ENCODE peak calls at places on chromosome 15, in ten cellular contexts. R is hippocampal formation; P is sigmoid colon; L is iPS-NIHi11; O is stimulated activated CD8-positive, alpha-beta memory T cell treated with anti-CD3 and anti-CD28 coated beads, Interleukin-15, amount 100 ng/mL, for 4 hours; C is NCI-H2171; I is CD8-positive, alpha-beta T cell; B is fibroblast of the aortic adventitia; D is brain microvascular endothelial cell; F is CD4-positive, CD25-positive, alpha-beta regulatory T cell. X is an unnamed sample.

GRCh38 chr15:65183847-65184159 is 1.3 kb downstream of the CLPX start:
- DNase-seq in C (no peak), F (no peak), B (no peak), L (no peak), R (no peak), P (no peak), D (no peak), O (no peak), I (no peak), X (no peak)

GRCh38 chr15:68113751-68114150 is 59.6 kb downstream of the PIAS1 start:
- DNase-seq in I (no peak), R (no peak), C (no peak), P (no peak), O (no peak), F (no peak), L (no peak), D (no peak), B (peak), X (no peak)

GRCh38 chr15:85499498-85499897 is 119.1 kb downstream of the AKAP13 start:
- DNase-seq in B (peak), R (no peak), L (no peak), P (no peak), D (no peak), I (no peak), O (no peak), F (no peak), C (no peak), X (no peak)

GRCh38 chr15:70023769-70024491 is 73.8 kb downstream of the TLE3 start:
- DNase-seq in C (no peak), D (peak), B (peak), R (no peak), I (no peak), F (no peak), P (peak), L (no peak), O (no peak), X (peak)

GRCh38 chr15:66105286-66105984 is 148.1 kb downstream of the MEGF11 start:
- DNase-seq in R (no peak), O (no peak), D (no peak), F (no peak), L (no peak), P (peak), I (no peak), C (no peak), B (no peak), X (no peak)

GRCh38 chr15:43390723-43391122 is 19.8 kb downstream of the TUBGCP4 start:
- DNase-seq in C (no peak), L (no peak), D (peak), B (no peak), P (no peak), I (no peak), O (no peak), R (no peak), F (no peak), X (no peak)

GRCh38 chr15:24075420-24076089 is 388.4 kb upstream of the NDN start:
- DNase-seq in F (no peak), C (no peak), R (no peak), P (no peak), D (no peak), O (no peak), L (no peak), B (no peak), I (no peak), X (no peak)

GRCh38 chr15:71485094-71485693 is 325.2 kb upstream of the NR2E3 start:
- DNase-seq in P (no peak), O (no peak), D (no peak), F (no peak), B (no peak), I (no peak), L (peak), R (no peak), C (no peak), X (no peak)

GRCh38 chr15:74422723-74423442 is 10.9 kb downstream of the SEMA7A start:
- DNase-seq in B (peak), L (peak), P (no peak), D (peak), O (no peak), I (no peak), F (no peak), C (no peak), R (peak), X (no peak)

GRCh38 chr15:85587707-85588441 is 206.9 kb downstream of the KLHL25 start:
- DNase-seq in P (no peak), R (no peak), C (no peak), I (no peak), L (no peak), O (no peak), B (peak), D (peak), F (no peak), X (no peak)

GRCh38 chr15:78979456-78980320 is 34.8 kb upstream of the CTSH start:
- DNase-seq in I (peak), O (no peak), R (no peak), P (peak), C (no peak), L (peak), F (no peak), D (peak), B (peak), X (peak)

GRCh38 chr15:85763557-85764303 is 31.0 kb downstream of the KLHL25 start:
- DNase-seq in L (no peak), O (no peak), C (no peak), R (no peak), P (no peak), D (no peak), F (no peak), B (no peak), I (no peak), X (no peak)

GRCh38 chr15:100986158-100986896 is 67.2 kb downstream of the LRRK1 start:
- DNase-seq in R (no peak), P (no peak), F (no peak), B (no peak), O (no peak), L (no peak), D (no peak), C (no peak), I (no peak), X (no peak)

GRCh38 chr15:100332721-100333120 is 9.1 kb downstream of the ADAMTS17 start:
- DNase-seq in L (no peak), P (no peak), F (no peak), B (no peak), I (no peak), O (no peak), D (no peak), C (no peak), R (no peak), X (no peak)

GRCh38 chr15:94177112-94177511 is 54.2 kb upstream of the MCTP2 start:
- DNase-seq in R (no peak), L (no peak), D (peak), P (no peak), B (peak), I (no peak), F (no peak), C (no peak), O (no peak), X (no peak)

GRCh38 chr15:57446393-57446792 is 70.1 kb downstream of the CGNL1 start:
- DNase-seq in L (no peak), O (no peak), F (no peak), D (no peak), C (no peak), R (no peak), P (no peak), I (no peak), B (no peak), X (no peak)

GRCh38 chr15:99580061-99580460 is 14.3 kb downstream of the MEF2A start:
- DNase-seq in B (no peak), F (no peak), I (no peak), R (no peak), L (peak), O (no peak), C (no peak), D (no peak), P (no peak), X (no peak)

X was measured in heart right ventricle.